ENCODE peak calls at places on chromosomes 16 and 17, in seven cellular contexts. T is BE2C, B is mucosa of descending colon, Q is AG10803, H is endodermal cell, J is esophagus muscularis mucosa, A is kidney. O is an unnamed sample.

GRCh38 chr16:23148513-23149266 is 562 bp downstream of the USP31 start:
- DNase-seq in T (peak; percentile 75), B (peak; percentile 89), Q (peak; percentile 47), H (peak; percentile 69), J (no peak), A (peak; percentile 93), O (peak; percentile 92)

GRCh38 chr16:17572145-17572544 is 101.4 kb upstream of the XYLT1 start:
- DNase-seq in T (no peak), B (no peak), Q (no peak), H (no peak), J (no peak), A (no peak), O (no peak)

GRCh38 chr17:82055023-82055964 is 3.6 kb downstream of the GPS1 start:
- DNase-seq in T (no peak), B (no peak), Q (no peak), H (no peak), J (no peak), A (peak; percentile 56), O (peak; percentile 78)

GRCh38 chr17:81132770-81133723 is 32.3 kb upstream of the PVALEF start:
- DNase-seq in T (no peak), B (no peak), Q (no peak), H (no peak), J (no peak), A (no peak), O (no peak)

GRCh38 chr16:69171325-69172095 is 15.5 kb upstream of the SNTB2 start:
- DNase-seq in T (no peak), B (no peak), Q (peak; percentile 88), H (no peak), J (no peak), A (no peak), O (no peak)

GRCh38 chr16:50778284-50779163 is 36.6 kb downstream of the CYLD start:
- DNase-seq in T (no peak), B (no peak), Q (no peak), H (no peak), J (no peak), A (no peak), O (no peak)

GRCh38 chr17:63988741-63989621 is 9.2 kb upstream of the PRR29 start:
- DNase-seq in T (no peak), B (peak; percentile 25), Q (peak; percentile 18), H (peak; percentile 90), J (no peak), A (peak; percentile 76), O (peak; percentile 71)

GRCh38 chr17:61247438-61247837 is 152.2 kb upstream of the TBX2 start:
- DNase-seq in T (peak; percentile 16), B (no peak), Q (peak; percentile 93), H (no peak), J (no peak), A (no peak), O (no peak)

GRCh38 chr17:48070195-48070594 is 22.0 kb downstream of the NFE2L1 start:
- DNase-seq in T (no peak), B (no peak), Q (no peak), H (no peak), J (no peak), A (no peak), O (no peak)

GRCh38 chr17:10311131-10311530 is 61.7 kb downstream of the MYH13 start:
- DNase-seq in T (no peak), B (no peak), Q (no peak), H (no peak), J (no peak), A (no peak), O (no peak)

GRCh38 chr16:15703029-15703736 is 53.1 kb downstream of the NDE1 start:
- DNase-seq in T (no peak), B (no peak), Q (no peak), H (no peak), J (no peak), A (no peak), O (no peak)

GRCh38 chr17:49157784-49158183 is 25.2 kb downstream of the B4GALNT2 start:
- DNase-seq in T (no peak), B (no peak), Q (no peak), H (no peak), J (no peak), A (no peak), O (no peak)

GRCh38 chr16:31474173-31474714 is 2.3 kb downstream of the TGFB1I1 start:
- DNase-seq in T (no peak), B (no peak), Q (peak; percentile 91), H (no peak), J (no peak), A (no peak), O (peak; percentile 64)
- H3K4me3 ChIP-seq in T (no peak overlapping the region), B (no peak overlapping the region), Q (no peak overlapping the region), H (no peak overlapping the region), J (no peak overlapping the region), A (no peak overlapping the region), O (no peak overlapping the region)

GRCh38 chr17:46847204-46848191 is 3.9 kb upstream of the WNT9B start:
- DNase-seq in T (no peak), B (peak; percentile 40), Q (no peak), H (peak; percentile 45), J (no peak), A (peak; percentile 43), O (peak; percentile 40)

GRCh38 chr17:46841561-46842379 is 9.6 kb upstream of the WNT9B start:
- DNase-seq in T (peak; percentile 41), B (peak; percentile 40), Q (no peak), H (peak; percentile 92), J (no peak), A (peak; percentile 51), O (no peak)

GRCh38 chr17:46839211-46839610 is 12.2 kb upstream of the WNT9B start:
- DNase-seq in T (no peak), B (no peak), Q (no peak), H (no peak), J (no peak), A (peak; percentile 28), O (no peak)

GRCh38 chr17:46837521-46837920 is 13.9 kb upstream of the WNT9B start:
- DNase-seq in T (no peak), B (no peak), Q (no peak), H (peak; percentile 47), J (no peak), A (peak; percentile 38), O (no peak)

DNA sequence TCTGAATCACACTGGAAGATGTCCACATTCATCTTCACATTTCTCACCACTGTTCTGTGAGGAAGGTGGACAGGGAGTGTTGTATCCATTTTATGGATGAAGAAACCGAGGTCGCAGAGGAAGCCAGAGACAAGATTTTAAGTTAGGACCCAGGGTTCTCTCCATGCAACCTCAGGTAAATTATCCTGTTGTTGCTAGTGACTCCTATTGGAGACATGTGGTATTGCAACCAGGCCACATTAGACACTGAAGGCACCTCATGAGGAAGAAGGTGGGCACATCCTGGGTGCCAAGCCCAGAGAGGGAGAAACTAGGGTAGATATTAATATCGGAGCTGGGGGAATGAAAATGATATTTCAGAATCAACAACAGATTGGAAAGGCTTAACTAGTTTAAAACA is 8.5 kb upstream of the WNT9B start:
- DNase-seq in T (no peak), B (no peak), Q (no peak), H (peak; percentile 66), J (no peak), A (no peak), O (no peak)
- TF ChIP-seq CTCF in T (peak; percentile 77), B (no peak), Q (peak; percentile 52), H (peak; percentile 78), J (no peak), A (no peak), O (peak; percentile 22)

GRCh38 chr17:41578971-41579370 is 7.1 kb upstream of the KRT9 start:
- DNase-seq in T (no peak), B (no peak), Q (no peak), H (no peak), J (no peak), A (no peak), O (no peak)
- H3K4me3 ChIP-seq in T (no peak overlapping the region), B (no peak overlapping the region), Q (no peak overlapping the region), H (no peak overlapping the region), J (no peak overlapping the region), A (no peak overlapping the region), O (no peak overlapping the region)

DNA sequence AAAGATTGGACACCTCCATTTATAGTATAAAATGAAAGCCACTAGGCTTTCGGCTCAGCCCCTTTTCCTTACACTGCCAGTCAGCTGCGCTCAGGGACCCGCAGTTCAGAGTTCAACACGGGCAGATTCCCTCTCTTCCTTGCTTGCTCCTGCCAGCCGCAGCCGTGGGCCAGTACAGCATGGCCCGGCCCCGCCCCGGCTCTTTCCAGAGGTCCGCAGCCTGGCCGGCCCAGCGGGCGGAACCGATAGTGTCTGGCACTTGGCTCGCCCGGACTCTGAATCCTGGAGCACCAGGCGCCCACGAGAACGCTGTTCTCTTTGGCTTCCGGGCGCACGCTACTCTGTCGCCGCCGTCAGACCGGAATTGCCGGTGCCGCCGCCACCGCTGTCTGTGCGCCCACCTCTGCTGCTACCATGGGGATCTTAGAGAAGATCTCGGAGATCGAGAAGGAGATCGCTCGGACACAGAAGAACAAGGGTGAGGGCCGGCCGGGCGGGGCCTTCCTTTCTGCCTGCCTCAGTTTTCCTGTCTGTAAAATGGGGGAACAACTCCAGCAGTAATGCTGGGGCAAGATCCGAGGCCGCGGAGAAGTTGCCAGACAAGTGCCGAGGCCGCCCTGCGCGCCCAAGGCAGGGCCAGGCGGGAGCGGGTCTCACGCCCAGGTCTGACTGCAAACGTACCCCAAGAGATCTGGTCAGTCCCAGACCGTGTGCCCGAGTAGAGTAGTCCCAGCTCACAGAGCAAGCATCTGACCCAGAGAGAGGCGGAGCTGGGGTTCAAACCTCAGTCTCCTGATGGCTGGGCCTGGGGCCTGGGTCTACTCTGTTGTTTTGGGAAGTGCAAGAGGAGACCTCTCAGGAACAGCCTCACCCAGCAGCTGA is at the start of gene DRG2:
- DNase-seq in T (peak; percentile 83), B (peak; percentile 97), Q (peak; percentile 90), H (peak; percentile 99), J (peak; percentile 97), A (peak; percentile 96), O (peak; percentile 95)
- TF ChIP-seq CTCF in T (no peak), B (no peak), Q (no peak), H (no peak), J (peak; percentile 50), A (peak; percentile 27), O (peak; percentile 31)

DNA sequence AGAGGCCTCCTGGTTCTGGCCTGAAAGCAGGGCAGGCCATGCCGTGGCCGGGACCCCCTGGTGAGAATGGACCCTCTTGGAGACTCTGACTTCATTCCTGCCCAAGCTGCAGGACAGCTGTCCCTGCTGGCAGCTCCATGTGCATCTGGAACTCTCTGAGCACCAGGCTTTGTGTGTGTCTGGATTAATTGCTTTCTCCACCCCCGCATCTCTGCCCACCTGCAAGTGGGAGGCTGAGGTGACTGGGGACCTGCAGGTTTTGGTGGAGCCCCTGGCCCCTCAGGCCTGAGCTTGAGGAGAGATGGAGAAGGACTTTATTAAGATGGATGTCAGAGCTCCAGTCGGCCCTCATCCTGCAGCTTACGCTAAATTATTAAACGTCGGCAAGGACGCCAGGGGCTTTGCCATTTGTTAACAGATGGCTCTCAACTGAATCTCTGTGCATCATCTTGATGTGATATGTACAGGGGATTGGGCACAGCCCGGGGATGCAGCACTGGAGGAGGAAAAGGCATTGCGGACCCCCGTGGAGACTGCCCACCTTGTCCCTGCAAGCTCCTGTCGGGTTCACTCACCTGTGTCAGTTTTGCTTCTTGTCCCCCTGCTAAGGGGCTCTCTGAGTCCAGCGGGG is 154.2 kb upstream of the RPL38 start:
- DNase-seq in T (no peak), B (no peak), Q (no peak), H (no peak), J (no peak), A (no peak), O (no peak)
- H3K4me3 ChIP-seq in T (no peak overlapping the region), B (no peak overlapping the region), Q (no peak overlapping the region), H (no peak overlapping the region), J (no peak overlapping the region), A (no peak overlapping the region), O (no peak overlapping the region)

O was measured in spleen.